ENCODE peak calls at places on chromosomes 1 and 21, in nine cellular contexts. One of them, this sample, is unnamed.

GRCh38 chr1:41529621-41530395 is 45.3 kb upstream of the EDN2 start:
- DNase-seq in AG10803: no peak
- DNase-seq in dorsolateral prefrontal cortex: no peak
- DNase-seq in lower lobe of right lung: no peak
- DNase-seq in GM06990: no peak
- DNase-seq in cardiac muscle cell: no peak
- DNase-seq in tibial artery: peak
- DNase-seq in tibial nerve: peak
- DNase-seq in neural progenitor cell: no peak
- DNase-seq in this sample: no peak

GRCh38 chr1:46437723-46438122 is 43.6 kb downstream of the FAAH start:
- DNase-seq in tibial artery: no peak
- DNase-seq in tibial nerve: no peak
- DNase-seq in dorsolateral prefrontal cortex: no peak
- DNase-seq in lower lobe of right lung: no peak
- DNase-seq in cardiac muscle cell: no peak
- DNase-seq in AG10803: no peak
- DNase-seq in GM06990: no peak
- DNase-seq in neural progenitor cell: no peak
- DNase-seq in this sample: no peak

GRCh38 chr1:62978056-62978455 is 194.1 kb downstream of the ATG4C start:
- DNase-seq in lower lobe of right lung: no peak
- DNase-seq in GM06990: no peak
- DNase-seq in cardiac muscle cell: no peak
- DNase-seq in AG10803: no peak
- DNase-seq in tibial artery: no peak
- DNase-seq in neural progenitor cell: no peak
- DNase-seq in dorsolateral prefrontal cortex: no peak
- DNase-seq in tibial nerve: no peak
- DNase-seq in this sample: no peak

GRCh38 chr1:31954607-31955283 is 16.6 kb upstream of the PTP4A2 start:
- DNase-seq in cardiac muscle cell: no peak
- DNase-seq in tibial nerve: peak
- DNase-seq in AG10803: peak
- DNase-seq in GM06990: peak
- DNase-seq in dorsolateral prefrontal cortex: no peak
- DNase-seq in neural progenitor cell: peak
- DNase-seq in lower lobe of right lung: peak
- DNase-seq in tibial artery: peak
- DNase-seq in this sample: peak

GRCh38 chr21:45887121-45887611 is 94.4 kb upstream of the COL6A1 start:
- DNase-seq in tibial nerve: no peak
- DNase-seq in GM06990: no peak
- DNase-seq in cardiac muscle cell: no peak
- DNase-seq in neural progenitor cell: no peak
- DNase-seq in lower lobe of right lung: no peak
- DNase-seq in tibial artery: no peak
- DNase-seq in AG10803: peak
- DNase-seq in dorsolateral prefrontal cortex: peak
- DNase-seq in this sample: no peak

GRCh38 chr21:41593784-41594138 is 85.8 kb upstream of the TMPRSS2 start:
- DNase-seq in AG10803: no peak
- DNase-seq in cardiac muscle cell: no peak
- DNase-seq in GM06990: no peak
- DNase-seq in lower lobe of right lung: no peak
- DNase-seq in tibial nerve: no peak
- DNase-seq in neural progenitor cell: no peak
- DNase-seq in dorsolateral prefrontal cortex: no peak
- DNase-seq in tibial artery: no peak
- DNase-seq in this sample: no peak

GRCh38 chr1:168665975-168666374 is 63.0 kb downstream of the DPT start:
- DNase-seq in neural progenitor cell: no peak
- DNase-seq in dorsolateral prefrontal cortex: no peak
- DNase-seq in AG10803: no peak
- DNase-seq in tibial nerve: no peak
- DNase-seq in GM06990: no peak
- DNase-seq in tibial artery: no peak
- DNase-seq in cardiac muscle cell: no peak
- DNase-seq in lower lobe of right lung: no peak
- DNase-seq in this sample: no peak

GRCh38 chr1:52455686-52456085 is 51.3 kb downstream of the PRPF38A start:
- DNase-seq in dorsolateral prefrontal cortex: no peak
- DNase-seq in GM06990: no peak
- DNase-seq in tibial artery: no peak
- DNase-seq in cardiac muscle cell: no peak
- DNase-seq in neural progenitor cell: no peak
- DNase-seq in AG10803: no peak
- DNase-seq in tibial nerve: no peak
- DNase-seq in lower lobe of right lung: no peak
- DNase-seq in this sample: no peak

GRCh38 chr1:150999051-150999674 is 7.5 kb downstream of the MINDY1 start:
- DNase-seq in cardiac muscle cell: no peak
- DNase-seq in dorsolateral prefrontal cortex: no peak
- DNase-seq in AG10803: peak
- DNase-seq in tibial artery: no peak
- DNase-seq in GM06990: no peak
- DNase-seq in neural progenitor cell: no peak
- DNase-seq in lower lobe of right lung: no peak
- DNase-seq in tibial nerve: no peak
- DNase-seq in this sample: no peak

GRCh38 chr1:94383966-94384408 is 34.2 kb upstream of the ABCD3 start:
- DNase-seq in lower lobe of right lung: no peak
- DNase-seq in tibial nerve: no peak
- DNase-seq in AG10803: no peak
- DNase-seq in dorsolateral prefrontal cortex: no peak
- DNase-seq in cardiac muscle cell: no peak
- DNase-seq in tibial artery: no peak
- DNase-seq in neural progenitor cell: no peak
- DNase-seq in GM06990: peak
- DNase-seq in this sample: no peak

GRCh38 chr1:94382163-94382562 is 36.0 kb upstream of the ABCD3 start:
- DNase-seq in dorsolateral prefrontal cortex: no peak
- DNase-seq in AG10803: no peak
- DNase-seq in neural progenitor cell: no peak
- DNase-seq in lower lobe of right lung: peak
- DNase-seq in GM06990: no peak
- DNase-seq in tibial nerve: no peak
- DNase-seq in cardiac muscle cell: no peak
- DNase-seq in tibial artery: no peak
- DNase-seq in this sample: no peak

GRCh38 chr1:94385354-94385947 is 32.7 kb upstream of the ABCD3 start:
- DNase-seq in tibial artery: no peak
- DNase-seq in dorsolateral prefrontal cortex: no peak
- DNase-seq in cardiac muscle cell: no peak
- DNase-seq in lower lobe of right lung: no peak
- DNase-seq in neural progenitor cell: no peak
- DNase-seq in AG10803: no peak
- DNase-seq in tibial nerve: no peak
- DNase-seq in GM06990: no peak
- DNase-seq in this sample: no peak

GRCh38 chr1:94389298-94389697 is 28.9 kb upstream of the ABCD3 start:
- DNase-seq in GM06990: no peak
- DNase-seq in AG10803: no peak
- DNase-seq in tibial nerve: no peak
- DNase-seq in neural progenitor cell: no peak
- DNase-seq in cardiac muscle cell: no peak
- DNase-seq in dorsolateral prefrontal cortex: no peak
- DNase-seq in tibial artery: no peak
- DNase-seq in lower lobe of right lung: no peak
- DNase-seq in this sample: no peak

GRCh38 chr1:94384485-94385353 is 33.5 kb upstream of the ABCD3 start:
- DNase-seq in lower lobe of right lung: peak
- DNase-seq in tibial nerve: no peak
- DNase-seq in AG10803: no peak
- DNase-seq in neural progenitor cell: peak
- DNase-seq in tibial artery: no peak
- DNase-seq in GM06990: no peak
- DNase-seq in dorsolateral prefrontal cortex: no peak
- DNase-seq in cardiac muscle cell: peak
- DNase-seq in this sample: no peak
- TF ChIP-seq CTCF in lower lobe of right lung: no peak
- TF ChIP-seq CTCF in tibial nerve: no peak
- TF ChIP-seq CTCF in AG10803: no peak
- TF ChIP-seq CTCF in neural progenitor cell: no peak
- TF ChIP-seq CTCF in tibial artery: no peak
- TF ChIP-seq CTCF in GM06990: no peak
- TF ChIP-seq CTCF in dorsolateral prefrontal cortex: no peak
- TF ChIP-seq CTCF in cardiac muscle cell: no peak
- TF ChIP-seq CTCF in this sample: no peak

GRCh38 chr1:228213917-228214808 is 6.3 kb downstream of the OBSCN start:
- DNase-seq in GM06990: no peak
- DNase-seq in AG10803: no peak
- DNase-seq in tibial nerve: no peak
- DNase-seq in cardiac muscle cell: no peak
- DNase-seq in tibial artery: no peak
- DNase-seq in neural progenitor cell: no peak
- DNase-seq in lower lobe of right lung: peak
- DNase-seq in dorsolateral prefrontal cortex: no peak
- DNase-seq in this sample: no peak

GRCh38 chr1:228214921-228215662 is 7.2 kb downstream of the OBSCN start:
- DNase-seq in tibial artery: no peak
- DNase-seq in GM06990: no peak
- DNase-seq in AG10803: no peak
- DNase-seq in neural progenitor cell: no peak
- DNase-seq in tibial nerve: no peak
- DNase-seq in dorsolateral prefrontal cortex: no peak
- DNase-seq in cardiac muscle cell: no peak
- DNase-seq in lower lobe of right lung: no peak
- DNase-seq in this sample: no peak

GRCh38 chr1:228211871-228212414 is 4.1 kb downstream of the OBSCN start:
- DNase-seq in AG10803: no peak
- DNase-seq in neural progenitor cell: no peak
- DNase-seq in tibial artery: no peak
- DNase-seq in GM06990: no peak
- DNase-seq in lower lobe of right lung: no peak
- DNase-seq in tibial nerve: no peak
- DNase-seq in cardiac muscle cell: no peak
- DNase-seq in dorsolateral prefrontal cortex: no peak
- DNase-seq in this sample: no peak

GRCh38 chr1:228212415-228212965 is 4.6 kb downstream of the OBSCN start:
- DNase-seq in tibial artery: no peak
- DNase-seq in GM06990: no peak
- DNase-seq in neural progenitor cell: peak
- DNase-seq in cardiac muscle cell: no peak
- DNase-seq in AG10803: no peak
- DNase-seq in dorsolateral prefrontal cortex: no peak
- DNase-seq in tibial nerve: no peak
- DNase-seq in lower lobe of right lung: peak
- DNase-seq in this sample: no peak

DNA sequence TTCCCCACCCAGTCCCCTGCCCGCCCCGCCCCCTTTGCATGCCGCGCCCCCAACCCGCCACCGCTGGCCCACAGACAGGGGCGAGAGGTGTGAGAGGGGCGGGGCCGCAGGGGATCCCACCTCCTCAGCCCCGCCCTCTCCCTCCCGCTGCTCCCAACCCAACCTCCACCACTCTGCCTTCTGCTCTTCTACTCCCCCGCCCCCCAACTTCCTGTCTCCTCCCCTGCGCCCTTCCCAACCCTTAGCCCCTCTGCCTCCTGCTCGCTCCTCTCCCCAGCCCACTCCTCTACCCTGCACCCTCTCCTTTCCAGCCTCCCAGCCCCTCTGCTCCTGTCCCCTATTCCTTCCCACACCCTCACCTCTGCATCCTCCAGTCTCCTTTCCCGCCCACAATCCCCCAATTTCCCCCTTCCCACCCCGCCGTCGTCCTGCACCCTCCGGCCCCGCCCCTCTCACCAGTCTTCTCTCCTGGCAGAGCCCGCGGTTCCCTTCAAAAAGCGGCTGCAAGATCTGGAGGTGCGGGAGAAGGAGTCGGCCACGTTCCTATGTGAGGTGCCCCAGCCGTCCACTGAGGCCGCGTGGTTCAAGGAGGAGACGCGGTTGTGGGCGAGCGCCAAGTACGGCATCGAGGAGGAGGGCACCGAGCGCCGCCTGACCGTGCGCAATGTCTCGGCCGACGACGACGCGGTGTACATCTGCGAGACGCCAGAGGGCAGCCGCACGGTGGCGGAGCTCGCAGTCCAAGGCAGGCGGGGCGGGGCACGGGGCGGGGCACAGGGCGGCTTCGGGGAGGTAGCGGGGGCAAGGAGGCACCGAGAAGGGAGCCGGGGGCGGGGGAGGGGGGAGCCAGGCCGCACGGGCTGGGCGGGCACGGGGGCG is 5.4 kb downstream of the OBSCN start:
- DNase-seq in neural progenitor cell: peak
- DNase-seq in tibial nerve: peak
- DNase-seq in cardiac muscle cell: peak
- DNase-seq in AG10803: peak
- DNase-seq in lower lobe of right lung: peak
- DNase-seq in dorsolateral prefrontal cortex: peak
- DNase-seq in tibial artery: peak
- DNase-seq in GM06990: peak
- DNase-seq in this sample: no peak
- TF ChIP-seq CTCF in neural progenitor cell: peak
- TF ChIP-seq CTCF in tibial nerve: peak
- TF ChIP-seq CTCF in cardiac muscle cell: peak
- TF ChIP-seq CTCF in AG10803: peak
- TF ChIP-seq CTCF in lower lobe of right lung: peak
- TF ChIP-seq CTCF in dorsolateral prefrontal cortex: no peak
- TF ChIP-seq CTCF in tibial artery: peak
- TF ChIP-seq CTCF in GM06990: peak
- TF ChIP-seq CTCF in this sample: peak

DNA sequence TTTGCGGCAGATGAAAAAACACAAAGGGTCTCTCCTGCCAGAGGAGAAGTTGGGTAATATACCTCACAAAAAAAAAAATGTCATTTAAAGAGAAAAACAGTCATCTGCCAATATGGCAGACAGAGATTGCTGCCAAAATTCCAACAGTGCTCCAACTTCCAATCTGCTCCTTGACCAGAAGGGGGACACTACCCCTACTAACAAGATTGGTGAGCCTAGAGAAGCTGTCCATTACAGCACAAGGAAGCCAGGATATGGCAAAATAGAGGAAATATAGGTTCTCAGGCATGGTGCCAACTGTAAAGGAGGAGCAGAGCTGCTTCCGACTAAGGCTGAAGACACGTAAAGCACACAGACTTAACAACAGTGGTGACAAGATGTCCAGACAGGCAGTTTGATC is 453.5 kb downstream of the TTLL7 start:
- DNase-seq in AG10803: no peak
- DNase-seq in neural progenitor cell: peak
- DNase-seq in dorsolateral prefrontal cortex: no peak
- DNase-seq in lower lobe of right lung: no peak
- DNase-seq in tibial artery: no peak
- DNase-seq in tibial nerve: no peak
- DNase-seq in cardiac muscle cell: no peak
- DNase-seq in GM06990: no peak
- DNase-seq in this sample: no peak
- TF ChIP-seq CTCF in AG10803: peak
- TF ChIP-seq CTCF in neural progenitor cell: peak
- TF ChIP-seq CTCF in dorsolateral prefrontal cortex: no peak
- TF ChIP-seq CTCF in lower lobe of right lung: no peak
- TF ChIP-seq CTCF in tibial artery: no peak
- TF ChIP-seq CTCF in tibial nerve: no peak
- TF ChIP-seq CTCF in cardiac muscle cell: no peak
- TF ChIP-seq CTCF in GM06990: no peak
- TF ChIP-seq CTCF in this sample: peak

DNA sequence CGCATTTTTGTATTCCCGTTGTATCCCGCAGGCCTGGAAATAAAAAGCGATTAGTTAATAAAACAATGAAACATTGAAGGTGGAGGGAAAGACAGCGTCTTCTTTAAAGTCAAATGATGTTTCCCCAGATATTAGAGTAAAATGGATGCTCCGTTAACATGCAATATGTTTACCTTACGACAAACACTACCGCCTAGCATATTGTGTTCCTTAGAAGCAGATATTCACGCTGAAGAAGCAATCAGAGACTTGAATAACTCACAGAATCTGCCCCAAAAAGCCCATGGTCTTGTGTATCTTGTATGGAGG is 583 bp upstream of the B4GALT3 start:
- DNase-seq in lower lobe of right lung: no peak
- DNase-seq in GM06990: no peak
- DNase-seq in tibial nerve: no peak
- DNase-seq in AG10803: no peak
- DNase-seq in neural progenitor cell: no peak
- DNase-seq in cardiac muscle cell: no peak
- DNase-seq in dorsolateral prefrontal cortex: no peak
- DNase-seq in tibial artery: no peak
- DNase-seq in this sample: no peak
- TF ChIP-seq CTCF in lower lobe of right lung: no peak
- TF ChIP-seq CTCF in GM06990: no peak
- TF ChIP-seq CTCF in tibial nerve: no peak
- TF ChIP-seq CTCF in AG10803: no peak
- TF ChIP-seq CTCF in neural progenitor cell: no peak
- TF ChIP-seq CTCF in cardiac muscle cell: no peak
- TF ChIP-seq CTCF in dorsolateral prefrontal cortex: no peak
- TF ChIP-seq CTCF in tibial artery: no peak
- TF ChIP-seq CTCF in this sample: no peak